ENCODE peak calls at places on chromosomes 5 and 9, in six cellular contexts. C, D, T, O, V and X are unnamed samples.

GRCh38 chr5:124825983-124826337 is 79.5 kb upstream of the ZNF608 start:
- DNase-seq in C (no peak), V (no peak), T (no peak), D (no peak), O (no peak), X (no peak)

GRCh38 chr5:92780057-92780456 is 801.0 kb downstream of the NR2F1-AS1 start:
- DNase-seq in C (no peak), D (no peak), V (no peak), O (no peak), T (no peak), X (no peak)

GRCh38 chr5:177036443-177036842 is 13.9 kb downstream of the ZNF346 start:
- DNase-seq in D (no peak), C (no peak), T (no peak), V (no peak), O (no peak), X (no peak)

GRCh38 chr9:123360161-123361085 is 4.4 kb downstream of the CRB2 start:
- DNase-seq in D (no peak), C (peak), T (peak), V (peak), O (peak), X (no peak)

GRCh38 chr5:172788771-172789686 is 18.0 kb upstream of the DUSP1 start:
- DNase-seq in C (peak), T (no peak), D (no peak), O (no peak), V (no peak), X (no peak)

GRCh38 chr5:14665110-14665822 is 748 bp downstream of the OTULIN start:
- DNase-seq in O (peak), T (no peak), V (no peak), D (peak), C (peak), X (no peak)

GRCh38 chr5:74492230-74492629 is 148.3 kb downstream of the ENC1 start:
- DNase-seq in D (no peak), T (no peak), V (no peak), C (no peak), O (no peak), X (no peak)

GRCh38 chr9:72292184-72292787 is 72.7 kb downstream of the ZFAND5 start:
- DNase-seq in V (no peak), T (no peak), C (no peak), D (peak), O (peak), X (no peak)

GRCh38 chr5:9546973-9547947 is 1.4 kb upstream of the SEMA5A start:
- DNase-seq in T (peak), O (no peak), D (no peak), V (peak), C (no peak), X (no peak)

GRCh38 chr9:136385015-136385414 is 11.5 kb upstream of the CARD9 start:
- DNase-seq in D (no peak), V (no peak), T (no peak), C (no peak), O (no peak), X (no peak)

GRCh38 chr9:133664173-133664572 is 28.0 kb downstream of the DBH start:
- DNase-seq in V (no peak), D (no peak), O (peak), T (no peak), C (no peak), X (no peak)

GRCh38 chr9:129572517-129572916 is 48.4 kb downstream of the C9orf50 start:
- DNase-seq in O (no peak), T (peak), D (no peak), C (no peak), V (no peak), X (no peak)

GRCh38 chr5:10735569-10736255 is 25.3 kb downstream of the DAP start:
- DNase-seq in V (no peak), D (no peak), T (no peak), C (peak), O (no peak), X (no peak)

GRCh38 chr5:120298981-120299380 is 165.1 kb upstream of the PRR16 start:
- DNase-seq in D (no peak), C (no peak), O (no peak), T (no peak), V (no peak), X (no peak)

GRCh38 chr9:16728128-16728505 is 142.4 kb downstream of the BNC2 start:
- DNase-seq in C (no peak), T (no peak), D (no peak), V (no peak), O (no peak), X (no peak)

GRCh38 chr9:72442212-72442607 is 77.2 kb upstream of the ZFAND5 start:
- DNase-seq in T (no peak), V (no peak), C (no peak), D (peak), O (no peak), X (peak)

GRCh38 chr5:76219636-76220035 is 136.5 kb downstream of the SV2C start:
- DNase-seq in V (no peak), D (no peak), O (no peak), C (no peak), T (no peak), X (no peak)

GRCh38 chr5:96703384-96703910 is 41.3 kb downstream of the CAST start:
- DNase-seq in O (no peak), C (no peak), T (no peak), D (no peak), V (no peak), X (no peak)

GRCh38 chr5:119187776-119188529 is 117.1 kb downstream of the DMXL1 start:
- DNase-seq in C (no peak), T (no peak), O (no peak), D (no peak), V (no peak), X (no peak)

GRCh38 chr5:179330186-179330900 is 14.9 kb downstream of the ADAMTS2 start:
- DNase-seq in D (no peak), C (no peak), O (no peak), V (no peak), T (no peak), X (no peak)

GRCh38 chr5:170642066-170642735 is 138.4 kb downstream of the KCNIP1 start:
- DNase-seq in C (no peak), O (no peak), T (no peak), D (no peak), V (no peak), X (no peak)

GRCh38 chr5:121982500-121983261 is 20.9 kb downstream of the SRFBP1 start:
- DNase-seq in C (no peak), D (no peak), O (no peak), V (no peak), T (no peak), X (no peak)

GRCh38 chr5:177438468-177438867 is 8.1 kb upstream of the PRR7 start:
- DNase-seq in O (no peak), T (no peak), C (no peak), V (no peak), D (no peak), X (no peak)

GRCh38 chr9:15873573-15874177 is 320.8 kb downstream of the CCDC171 start:
- DNase-seq in T (no peak), C (no peak), V (no peak), O (peak), D (peak), X (peak)

DNA sequence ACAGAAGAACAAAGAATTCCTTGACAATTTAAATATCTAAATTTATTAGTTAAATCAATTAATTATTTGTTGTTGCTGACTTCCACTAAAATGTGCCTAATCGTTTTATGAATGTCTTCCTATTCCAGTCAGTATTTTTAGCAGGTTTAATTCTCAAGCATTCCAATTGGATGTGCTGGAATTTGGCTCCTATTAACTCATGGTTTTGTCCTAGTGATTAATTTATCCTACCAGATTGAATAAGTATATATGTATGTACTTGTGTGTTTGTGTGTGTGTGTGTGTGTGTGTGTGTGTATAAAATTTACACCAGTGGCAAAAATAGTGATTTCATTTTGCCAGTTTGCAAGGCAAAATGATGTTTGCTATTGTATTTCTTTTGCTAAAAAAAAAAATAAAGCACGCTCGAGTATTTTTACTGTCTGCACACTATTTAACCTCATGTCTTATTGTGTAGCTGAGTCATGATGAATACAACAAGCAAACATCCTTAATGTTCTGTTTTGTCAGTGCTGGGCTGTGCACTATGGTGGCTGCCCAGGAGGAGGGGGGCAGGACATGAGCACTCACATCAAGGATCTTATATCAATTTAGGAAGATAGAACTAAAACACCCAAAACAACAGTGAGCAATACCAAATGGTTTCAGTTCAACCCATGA is 375.5 kb downstream of the PDE4D start:
- DNase-seq in O (no peak), C (no peak), T (no peak), D (peak), V (no peak), X (no peak)
- TF ChIP-seq MAX in O (no peak), C (no peak), T (no peak), D (peak), V (no peak), X (no peak)

DNA sequence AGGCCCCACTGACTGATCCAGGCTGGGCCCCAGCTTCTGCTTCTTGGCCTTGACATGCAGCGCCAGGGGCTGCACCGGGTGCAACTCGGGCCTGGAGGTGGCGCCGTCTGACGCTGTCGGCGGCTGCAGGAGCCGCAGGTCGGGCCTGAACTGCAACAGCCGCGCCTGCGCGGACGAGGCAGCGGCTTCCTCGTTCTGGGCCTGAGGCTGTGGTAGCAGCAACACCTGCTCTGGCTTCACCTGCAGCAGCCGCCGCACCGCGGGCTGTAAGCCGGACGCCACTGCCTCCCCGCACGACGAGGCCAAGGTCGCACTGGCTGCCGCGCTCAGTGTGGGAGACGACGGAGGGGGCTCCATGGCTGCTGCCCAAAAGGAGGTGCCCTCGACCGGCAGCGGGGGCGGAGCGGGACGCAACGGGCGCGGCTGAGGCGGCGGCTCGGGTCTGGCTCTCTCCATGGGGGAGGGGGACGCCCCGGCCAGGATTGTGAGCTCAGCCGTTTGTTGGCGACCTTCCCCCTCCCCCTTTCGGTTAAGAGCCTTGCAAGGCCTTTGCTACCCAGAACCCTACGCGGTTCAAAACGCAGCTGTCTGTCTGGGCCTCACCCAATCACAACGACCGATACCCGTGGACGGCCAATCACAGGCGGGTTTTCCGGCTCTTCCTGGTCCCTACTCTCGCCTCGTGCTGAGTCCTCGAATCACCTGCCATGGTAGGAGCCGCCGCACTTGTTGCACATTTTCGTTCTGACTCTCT is 438 bp downstream of the SOX30 start:
- DNase-seq in D (no peak), T (peak), C (no peak), V (peak), O (no peak), X (no peak)
- TF ChIP-seq MAX in D (no peak), T (peak), C (no peak), V (peak), O (no peak), X (no peak)

GRCh38 chr9:92295240-92295790 is 1.8 kb upstream of the IARS1 start:
- DNase-seq in V (no peak), T (no peak), C (peak), O (no peak), D (no peak), X (no peak)

GRCh38 chr9:92295827-92296258 is 2.3 kb upstream of the IARS1 start:
- DNase-seq in C (peak), O (no peak), V (no peak), T (no peak), D (no peak), X (no peak)

GRCh38 chr9:92298036-92298435 is 4.5 kb upstream of the IARS1 start:
- DNase-seq in C (no peak), T (no peak), V (no peak), D (no peak), O (no peak), X (no peak)

GRCh38 chr9:92300935-92301334 is 7.4 kb upstream of the IARS1 start:
- DNase-seq in O (no peak), V (no peak), C (no peak), T (no peak), D (no peak), X (no peak)

DNA sequence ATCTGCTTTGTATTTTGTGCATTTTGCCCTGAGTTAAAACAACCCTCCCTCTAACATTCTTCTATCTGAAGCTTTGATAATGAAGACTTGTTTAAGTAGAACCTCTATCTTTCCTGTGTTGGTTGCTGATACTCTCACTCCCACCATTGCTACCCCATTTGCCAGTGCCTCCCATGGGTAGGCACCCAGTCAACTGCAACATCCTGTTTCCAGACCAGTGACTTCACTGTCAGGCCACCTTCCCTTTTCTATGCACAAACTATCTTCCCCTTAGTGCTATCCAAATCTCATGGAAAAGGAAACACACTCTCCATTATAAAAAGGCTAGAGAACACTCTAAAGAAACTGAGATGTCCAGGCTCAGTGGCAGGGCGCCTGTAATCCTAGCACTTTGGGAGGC is 5.6 kb upstream of the IARS1 start:
- DNase-seq in V (no peak), T (no peak), C (no peak), O (no peak), D (no peak), X (no peak)
- TF ChIP-seq MAX in V (no peak), T (no peak), C (no peak), O (no peak), D (no peak), X (no peak)

GRCh38 chr5:2166979-2167377 is 284.3 kb upstream of the IRX4 start:
- DNase-seq in O (no peak), D (no peak), C (no peak), V (no peak), T (no peak), X (no peak)

GRCh38 chr5:2164586-2164985 is 281.9 kb upstream of the IRX4 start:
- DNase-seq in V (no peak), O (no peak), D (no peak), C (no peak), T (no peak), X (no peak)

GRCh38 chr5:2167671-2168070 is 284.9 kb upstream of the IRX4 start:
- DNase-seq in O (no peak), T (no peak), V (no peak), C (no peak), D (no peak), X (no peak)

GRCh38 chr5:2165203-2165602 is 282.5 kb upstream of the IRX4 start:
- DNase-seq in D (no peak), C (no peak), O (no peak), T (no peak), V (no peak), X (no peak)

DNA sequence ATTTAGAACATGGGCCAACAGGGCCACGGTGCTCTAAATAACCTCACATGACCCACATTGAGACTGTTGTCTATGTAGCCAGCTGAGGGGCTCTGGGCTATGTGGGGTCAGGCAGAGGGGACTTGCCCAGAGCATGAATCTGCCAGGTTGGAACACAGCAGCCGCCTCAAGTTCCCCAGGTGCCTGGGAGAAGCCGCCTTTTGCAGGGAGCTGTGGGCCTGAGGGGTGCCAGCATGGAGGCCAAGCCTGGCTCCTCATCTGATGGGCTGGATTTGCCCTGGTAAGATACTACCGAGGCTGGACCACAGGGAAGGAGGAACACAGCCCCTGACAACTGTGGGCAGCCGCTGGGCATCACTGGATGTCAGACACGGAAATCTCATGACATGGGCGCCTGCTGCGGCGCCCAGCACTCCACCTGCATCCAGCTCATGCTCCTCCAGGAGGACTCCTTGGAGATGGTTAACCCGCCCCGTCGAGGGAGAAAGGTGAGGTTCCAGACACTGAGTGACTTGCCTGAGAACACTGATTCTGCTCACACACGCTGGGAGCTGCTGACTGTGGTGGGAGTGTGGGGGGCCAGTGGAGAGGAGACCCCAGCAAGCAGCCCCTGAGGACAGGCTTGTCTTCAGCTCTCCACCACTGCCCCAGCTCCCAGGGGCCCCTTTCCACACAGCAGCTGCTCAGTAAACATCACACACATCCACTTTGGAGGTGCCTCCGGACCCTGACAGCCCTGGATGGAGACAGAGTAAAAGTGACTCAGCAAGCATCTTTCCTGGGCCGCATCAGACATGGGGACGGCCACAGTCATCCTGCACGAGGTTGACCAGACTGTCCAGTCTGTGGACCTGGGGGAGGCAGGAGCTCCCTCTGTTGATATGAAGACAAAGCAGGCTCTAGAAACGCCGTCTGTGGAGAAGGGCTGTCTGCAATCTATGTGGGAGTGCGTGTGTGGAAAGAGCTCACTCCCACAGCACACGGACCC is 283.6 kb upstream of the IRX4 start:
- DNase-seq in C (no peak), T (no peak), O (no peak), D (no peak), V (no peak), X (no peak)
- TF ChIP-seq MAX in C (no peak), T (no peak), O (no peak), D (no peak), V (no peak), X (no peak)

GRCh38 chr5:1441166-1441865 is 3.9 kb downstream of the SLC6A3 start:
- DNase-seq in C (no peak), D (no peak), V (no peak), O (no peak), T (no peak), X (no peak)

GRCh38 chr5:1444361-1445189 is 665 bp downstream of the SLC6A3 start:
- DNase-seq in V (peak), C (no peak), D (no peak), O (no peak), T (no peak), X (no peak)

GRCh38 chr5:1443991-1444360 is 1.3 kb downstream of the SLC6A3 start:
- DNase-seq in V (no peak), C (no peak), T (no peak), D (no peak), O (no peak), X (no peak)

GRCh38 chr5:1442222-1443144 is 2.8 kb downstream of the SLC6A3 start:
- DNase-seq in C (no peak), T (no peak), O (no peak), V (no peak), D (no peak), X (no peak)

GRCh38 chr5:1443145-1443543 is 2.1 kb downstream of the SLC6A3 start:
- DNase-seq in O (no peak), V (no peak), C (no peak), T (no peak), D (no peak), X (no peak)
- TF ChIP-seq MAX in O (no peak), V (no peak), C (no peak), T (no peak), D (no peak), X (no peak)

GRCh38 chr9:131402738-131403492 is 9.0 kb downstream of the PRRC2B start:
- DNase-seq in D (peak), V (no peak), C (peak), T (no peak), O (no peak), X (no peak)
- TF ChIP-seq MAX in D (peak), V (no peak), C (no peak), T (no peak), O (no peak), X (no peak)

GRCh38 chr5:151082976-151083651 is 2.3 kb upstream of the TNIP1 start:
- DNase-seq in V (no peak), T (no peak), O (no peak), D (peak), C (no peak), X (no peak)
- TF ChIP-seq MAX in V (no peak), T (no peak), O (no peak), D (no peak), C (no peak), X (no peak)

GRCh38 chr5:60533789-60534188 is 166.2 kb downstream of the DEPDC1B start:
- DNase-seq in C (no peak), V (no peak), O (no peak), D (no peak), T (no peak), X (no peak)
- TF ChIP-seq MAX in C (no peak), V (no peak), O (no peak), D (no peak), T (no peak), X (no peak)